ENCODE peak calls at places on chromosomes 4 and X, in nine cellular contexts. One of them, this sample, is unnamed.
A peak's percentile ranks its signal among the peaks of the same experiment; 100 is the strongest.

GRCh38 chrX:70720721-70721120 is 187.8 kb downstream of the TEX11 start:
- DNase-seq in putamen: no peak
- DNase-seq in AG10803: no peak
- DNase-seq in sigmoid colon: no peak
- DNase-seq in NCI-H226: no peak
- DNase-seq in RKO: no peak
- DNase-seq in effector memory CD4-positive, alpha-beta T cell: no peak
- DNase-seq in mucosa of descending colon: no peak
- DNase-seq in IMR-90: no peak
- DNase-seq in this sample: peak; percentile 1

GRCh38 chr4:116724249-116724648 is 361.1 kb downstream of the TRAM1L1 start:
- DNase-seq in IMR-90: no peak
- DNase-seq in NCI-H226: no peak
- DNase-seq in AG10803: no peak
- DNase-seq in effector memory CD4-positive, alpha-beta T cell: no peak
- DNase-seq in RKO: no peak
- DNase-seq in putamen: no peak
- DNase-seq in sigmoid colon: no peak
- DNase-seq in mucosa of descending colon: no peak
- DNase-seq in this sample: no peak

GRCh38 chr4:41418444-41418843 is 119.5 kb upstream of the LIMCH1 start:
- DNase-seq in sigmoid colon: peak; percentile 71
- DNase-seq in AG10803: peak; percentile 85
- DNase-seq in effector memory CD4-positive, alpha-beta T cell: no peak
- DNase-seq in mucosa of descending colon: no peak
- DNase-seq in NCI-H226: peak; percentile 82
- DNase-seq in IMR-90: peak; percentile 16
- DNase-seq in RKO: no peak
- DNase-seq in putamen: peak; percentile 59
- DNase-seq in this sample: no peak

GRCh38 chr4:42671431-42672194 is 14.7 kb upstream of the ATP8A1 start:
- DNase-seq in mucosa of descending colon: no peak
- DNase-seq in putamen: no peak
- DNase-seq in AG10803: no peak
- DNase-seq in effector memory CD4-positive, alpha-beta T cell: no peak
- DNase-seq in IMR-90: no peak
- DNase-seq in RKO: no peak
- DNase-seq in NCI-H226: no peak
- DNase-seq in sigmoid colon: no peak
- DNase-seq in this sample: no peak

GRCh38 chr4:71366776-71367175 is 28.0 kb downstream of the SLC4A4 start:
- DNase-seq in effector memory CD4-positive, alpha-beta T cell: no peak
- DNase-seq in mucosa of descending colon: no peak
- DNase-seq in NCI-H226: no peak
- DNase-seq in putamen: no peak
- DNase-seq in RKO: no peak
- DNase-seq in IMR-90: no peak
- DNase-seq in sigmoid colon: no peak
- DNase-seq in AG10803: no peak
- DNase-seq in this sample: no peak

GRCh38 chr4:52577285-52577968 is 81.7 kb downstream of the USP46 start:
- DNase-seq in mucosa of descending colon: no peak
- DNase-seq in AG10803: peak; percentile 67
- DNase-seq in effector memory CD4-positive, alpha-beta T cell: no peak
- DNase-seq in putamen: no peak
- DNase-seq in RKO: peak; percentile 31
- DNase-seq in NCI-H226: peak; percentile 16
- DNase-seq in sigmoid colon: no peak
- DNase-seq in IMR-90: peak; percentile 81
- DNase-seq in this sample: peak; percentile 77

GRCh38 chr4:186017801-186018200 is 51.2 kb upstream of the TLR3 start:
- DNase-seq in AG10803: no peak
- DNase-seq in RKO: no peak
- DNase-seq in sigmoid colon: no peak
- DNase-seq in NCI-H226: no peak
- DNase-seq in putamen: no peak
- DNase-seq in mucosa of descending colon: no peak
- DNase-seq in effector memory CD4-positive, alpha-beta T cell: no peak
- DNase-seq in IMR-90: no peak
- DNase-seq in this sample: no peak

GRCh38 chr4:83639849-83640493 is 104.1 kb downstream of the GPAT3 start:
- DNase-seq in AG10803: peak; percentile 77
- DNase-seq in putamen: peak; percentile 71
- DNase-seq in sigmoid colon: no peak
- DNase-seq in mucosa of descending colon: peak; percentile 89
- DNase-seq in RKO: peak; percentile 80
- DNase-seq in NCI-H226: peak; percentile 22
- DNase-seq in IMR-90: peak; percentile 80
- DNase-seq in effector memory CD4-positive, alpha-beta T cell: peak; percentile 36
- DNase-seq in this sample: peak; percentile 46

GRCh38 chrX:66164470-66164869 is 423 bp downstream of the HEPH start:
- DNase-seq in effector memory CD4-positive, alpha-beta T cell: no peak
- DNase-seq in NCI-H226: no peak
- DNase-seq in sigmoid colon: no peak
- DNase-seq in IMR-90: no peak
- DNase-seq in mucosa of descending colon: no peak
- DNase-seq in AG10803: no peak
- DNase-seq in RKO: no peak
- DNase-seq in putamen: peak; percentile 1
- DNase-seq in this sample: no peak

GRCh38 chr4:80925293-80925692 is 105.2 kb upstream of the BMP3 start:
- DNase-seq in effector memory CD4-positive, alpha-beta T cell: no peak
- DNase-seq in sigmoid colon: no peak
- DNase-seq in putamen: no peak
- DNase-seq in AG10803: no peak
- DNase-seq in IMR-90: no peak
- DNase-seq in RKO: no peak
- DNase-seq in mucosa of descending colon: no peak
- DNase-seq in NCI-H226: no peak
- DNase-seq in this sample: no peak

GRCh38 chr4:11954093-11954492 is 525.4 kb upstream of the HS3ST1 start:
- DNase-seq in AG10803: no peak
- DNase-seq in effector memory CD4-positive, alpha-beta T cell: no peak
- DNase-seq in NCI-H226: no peak
- DNase-seq in putamen: peak; percentile 17
- DNase-seq in IMR-90: no peak
- DNase-seq in sigmoid colon: no peak
- DNase-seq in RKO: peak; percentile 3
- DNase-seq in mucosa of descending colon: peak; percentile 54
- DNase-seq in this sample: no peak

GRCh38 chr4:41963105-41963504 is 18.5 kb upstream of the DCAF4L1 start:
- DNase-seq in NCI-H226: no peak
- DNase-seq in RKO: peak; percentile 43
- DNase-seq in putamen: no peak
- DNase-seq in sigmoid colon: no peak
- DNase-seq in AG10803: peak; percentile 21
- DNase-seq in mucosa of descending colon: peak; percentile 14
- DNase-seq in IMR-90: peak; percentile 10
- DNase-seq in effector memory CD4-positive, alpha-beta T cell: no peak
- DNase-seq in this sample: peak; percentile 7

GRCh38 chr4:45453258-45453841 is 670.5 kb downstream of the GABRG1 start:
- DNase-seq in AG10803: peak; percentile 1
- DNase-seq in effector memory CD4-positive, alpha-beta T cell: no peak
- DNase-seq in putamen: peak; percentile 26
- DNase-seq in NCI-H226: no peak
- DNase-seq in mucosa of descending colon: no peak
- DNase-seq in IMR-90: no peak
- DNase-seq in RKO: peak; percentile 80
- DNase-seq in sigmoid colon: no peak
- DNase-seq in this sample: peak; percentile 18

GRCh38 chr4:25500626-25501318 is 123.7 kb downstream of the ANAPC4 start:
- DNase-seq in RKO: no peak
- DNase-seq in effector memory CD4-positive, alpha-beta T cell: no peak
- DNase-seq in AG10803: no peak
- DNase-seq in mucosa of descending colon: no peak
- DNase-seq in putamen: no peak
- DNase-seq in sigmoid colon: no peak
- DNase-seq in NCI-H226: no peak
- DNase-seq in IMR-90: no peak
- DNase-seq in this sample: no peak

GRCh38 chr4:122099896-122100295 is 52.2 kb upstream of the BLTP1 start:
- DNase-seq in mucosa of descending colon: no peak
- DNase-seq in AG10803: peak; percentile 25
- DNase-seq in NCI-H226: peak; percentile 66
- DNase-seq in effector memory CD4-positive, alpha-beta T cell: no peak
- DNase-seq in RKO: no peak
- DNase-seq in putamen: no peak
- DNase-seq in sigmoid colon: no peak
- DNase-seq in IMR-90: peak; percentile 89
- DNase-seq in this sample: no peak

GRCh38 chrX:1903380-1903935 is 288.6 kb downstream of the ASMT start:
- DNase-seq in IMR-90: no peak
- DNase-seq in AG10803: peak; percentile 48
- DNase-seq in sigmoid colon: no peak
- DNase-seq in RKO: peak; percentile 91
- DNase-seq in NCI-H226: peak; percentile 74
- DNase-seq in mucosa of descending colon: no peak
- DNase-seq in effector memory CD4-positive, alpha-beta T cell: no peak
- DNase-seq in putamen: no peak
- DNase-seq in this sample: no peak

GRCh38 chr4:2750719-2751605 is 5.2 kb downstream of the TNIP2 start:
- DNase-seq in IMR-90: no peak
- DNase-seq in putamen: no peak
- DNase-seq in mucosa of descending colon: peak; percentile 78
- DNase-seq in effector memory CD4-positive, alpha-beta T cell: no peak
- DNase-seq in sigmoid colon: no peak
- DNase-seq in AG10803: no peak
- DNase-seq in RKO: no peak
- DNase-seq in NCI-H226: no peak
- DNase-seq in this sample: no peak

GRCh38 chrX:53433651-53434639 is at the start of gene HSD17B10:
- DNase-seq in RKO: peak; percentile 85
- DNase-seq in sigmoid colon: peak; percentile 95
- DNase-seq in mucosa of descending colon: peak; percentile 91
- DNase-seq in IMR-90: peak; percentile 64
- DNase-seq in putamen: peak; percentile 81
- DNase-seq in AG10803: peak; percentile 69
- DNase-seq in effector memory CD4-positive, alpha-beta T cell: peak; percentile 80
- DNase-seq in NCI-H226: peak; percentile 74
- DNase-seq in this sample: no peak

GRCh38 chr4:37742149-37742548 is 56.0 kb upstream of the RELL1 start:
- DNase-seq in AG10803: no peak
- DNase-seq in sigmoid colon: no peak
- DNase-seq in putamen: no peak
- DNase-seq in RKO: no peak
- DNase-seq in IMR-90: no peak
- DNase-seq in mucosa of descending colon: no peak
- DNase-seq in NCI-H226: peak; percentile 26
- DNase-seq in effector memory CD4-positive, alpha-beta T cell: no peak
- DNase-seq in this sample: peak; percentile 58

GRCh38 chr4:173403051-173403450 is 4.1 kb upstream of the SCRG1 start:
- DNase-seq in AG10803: peak; percentile 75
- DNase-seq in sigmoid colon: no peak
- DNase-seq in RKO: no peak
- DNase-seq in mucosa of descending colon: no peak
- DNase-seq in NCI-H226: peak; percentile 56
- DNase-seq in effector memory CD4-positive, alpha-beta T cell: no peak
- DNase-seq in IMR-90: peak; percentile 39
- DNase-seq in putamen: no peak
- DNase-seq in this sample: no peak

GRCh38 chrX:10514891-10515290 is 105.5 kb downstream of the MID1 start:
- DNase-seq in sigmoid colon: no peak
- DNase-seq in putamen: no peak
- DNase-seq in NCI-H226: no peak
- DNase-seq in AG10803: peak; percentile 61
- DNase-seq in effector memory CD4-positive, alpha-beta T cell: no peak
- DNase-seq in IMR-90: peak; percentile 54
- DNase-seq in RKO: no peak
- DNase-seq in mucosa of descending colon: no peak
- DNase-seq in this sample: no peak

GRCh38 chr4:137541181-137541580 is 8.9 kb upstream of the PCDH18 start:
- DNase-seq in IMR-90: no peak
- DNase-seq in putamen: no peak
- DNase-seq in NCI-H226: peak; percentile 27
- DNase-seq in RKO: no peak
- DNase-seq in AG10803: no peak
- DNase-seq in effector memory CD4-positive, alpha-beta T cell: no peak
- DNase-seq in sigmoid colon: no peak
- DNase-seq in mucosa of descending colon: no peak
- DNase-seq in this sample: peak; percentile 62

GRCh38 chr4:186676531-186677158 is 47.0 kb downstream of the FAT1 start:
- DNase-seq in NCI-H226: peak; percentile 90
- DNase-seq in AG10803: peak; percentile 89
- DNase-seq in RKO: peak; percentile 29
- DNase-seq in effector memory CD4-positive, alpha-beta T cell: no peak
- DNase-seq in mucosa of descending colon: no peak
- DNase-seq in putamen: no peak
- DNase-seq in IMR-90: peak; percentile 98
- DNase-seq in sigmoid colon: no peak
- DNase-seq in this sample: peak; percentile 85

GRCh38 chrX:48700951-48701653 is 4.6 kb downstream of the SUV39H1 start:
- DNase-seq in mucosa of descending colon: no peak
- DNase-seq in putamen: no peak
- DNase-seq in NCI-H226: peak; percentile 14
- DNase-seq in RKO: no peak
- DNase-seq in IMR-90: peak; percentile 6
- DNase-seq in AG10803: no peak
- DNase-seq in effector memory CD4-positive, alpha-beta T cell: no peak
- DNase-seq in sigmoid colon: no peak
- DNase-seq in this sample: no peak

GRCh38 chr4:154361450-154361849 is 130.1 kb downstream of the DCHS2 start:
- DNase-seq in RKO: no peak
- DNase-seq in putamen: no peak
- DNase-seq in AG10803: no peak
- DNase-seq in NCI-H226: no peak
- DNase-seq in IMR-90: no peak
- DNase-seq in mucosa of descending colon: no peak
- DNase-seq in sigmoid colon: no peak
- DNase-seq in effector memory CD4-positive, alpha-beta T cell: no peak
- DNase-seq in this sample: no peak

GRCh38 chr4:82652062-82652461 is 90.3 kb upstream of the TMEM150C start:
- DNase-seq in effector memory CD4-positive, alpha-beta T cell: no peak
- DNase-seq in mucosa of descending colon: no peak
- DNase-seq in IMR-90: peak; percentile 23
- DNase-seq in putamen: no peak
- DNase-seq in NCI-H226: no peak
- DNase-seq in AG10803: peak; percentile 28
- DNase-seq in RKO: no peak
- DNase-seq in sigmoid colon: no peak
- DNase-seq in this sample: no peak

GRCh38 chrX:114611018-114611619 is 27.2 kb downstream of the HTR2C start:
- DNase-seq in NCI-H226: no peak
- DNase-seq in sigmoid colon: no peak
- DNase-seq in mucosa of descending colon: peak; percentile 40
- DNase-seq in AG10803: peak; percentile 44
- DNase-seq in RKO: peak; percentile 63
- DNase-seq in effector memory CD4-positive, alpha-beta T cell: no peak
- DNase-seq in putamen: no peak
- DNase-seq in IMR-90: peak; percentile 35
- DNase-seq in this sample: peak; percentile 11

GRCh38 chr4:129972257-129972656 is 876.3 kb downstream of the C4orf33 start:
- DNase-seq in mucosa of descending colon: no peak
- DNase-seq in AG10803: no peak
- DNase-seq in IMR-90: no peak
- DNase-seq in NCI-H226: no peak
- DNase-seq in RKO: no peak
- DNase-seq in effector memory CD4-positive, alpha-beta T cell: no peak
- DNase-seq in sigmoid colon: no peak
- DNase-seq in putamen: no peak
- DNase-seq in this sample: no peak

GRCh38 chr4:163697121-163697520 is 202.6 kb downstream of the TMA16 start:
- DNase-seq in AG10803: no peak
- DNase-seq in mucosa of descending colon: no peak
- DNase-seq in NCI-H226: peak; percentile 87
- DNase-seq in RKO: no peak
- DNase-seq in putamen: no peak
- DNase-seq in sigmoid colon: no peak
- DNase-seq in effector memory CD4-positive, alpha-beta T cell: no peak
- DNase-seq in IMR-90: peak; percentile 88
- DNase-seq in this sample: peak; percentile 93

GRCh38 chr4:78056265-78057129 is 626 bp upstream of the FRAS1 start:
- DNase-seq in IMR-90: peak; percentile 24
- DNase-seq in AG10803: peak; percentile 56
- DNase-seq in effector memory CD4-positive, alpha-beta T cell: no peak
- DNase-seq in putamen: peak; percentile 74
- DNase-seq in NCI-H226: peak; percentile 89
- DNase-seq in mucosa of descending colon: peak; percentile 80
- DNase-seq in RKO: peak; percentile 85
- DNase-seq in sigmoid colon: peak; percentile 90
- DNase-seq in this sample: peak; percentile 91

GRCh38 chr4:164734476-164734875 is 19.5 kb upstream of the SMIM31 start:
- DNase-seq in AG10803: no peak
- DNase-seq in NCI-H226: no peak
- DNase-seq in putamen: no peak
- DNase-seq in sigmoid colon: no peak
- DNase-seq in IMR-90: no peak
- DNase-seq in RKO: peak; percentile 28
- DNase-seq in mucosa of descending colon: no peak
- DNase-seq in effector memory CD4-positive, alpha-beta T cell: no peak
- DNase-seq in this sample: no peak